ENCODE peak calls at places on chromosomes 1 and 21, in five cellular contexts. One of them, this sample, is unnamed.

GRCh38 chr1:226575436-226576390 is 27.1 kb downstream of the STUM start:
- DNase-seq in cardiac fibroblast: no peak
- DNase-seq in SK-N-SH: peak
- DNase-seq in left lung: no peak
- DNase-seq in heart right ventricle: peak
- DNase-seq in this sample: no peak

GRCh38 chr1:224245188-224245587 is 62.1 kb downstream of the DEGS1 start:
- DNase-seq in cardiac fibroblast: peak
- DNase-seq in SK-N-SH: peak
- DNase-seq in left lung: no peak
- DNase-seq in heart right ventricle: peak
- DNase-seq in this sample: peak

GRCh38 chr1:93738075-93738622 is 56.5 kb upstream of the BCAR3 start:
- DNase-seq in cardiac fibroblast: peak
- DNase-seq in SK-N-SH: no peak
- DNase-seq in left lung: no peak
- DNase-seq in heart right ventricle: no peak
- DNase-seq in this sample: peak

GRCh38 chr1:199821029-199821779 is 206.3 kb upstream of the NR5A2 start:
- DNase-seq in cardiac fibroblast: no peak
- DNase-seq in SK-N-SH: no peak
- DNase-seq in left lung: no peak
- DNase-seq in heart right ventricle: no peak
- DNase-seq in this sample: no peak

GRCh38 chr1:21763236-21763635 is 19.7 kb downstream of the USP48 start:
- DNase-seq in cardiac fibroblast: no peak
- DNase-seq in SK-N-SH: no peak
- DNase-seq in left lung: no peak
- DNase-seq in heart right ventricle: no peak
- DNase-seq in this sample: no peak

GRCh38 chr1:110207831-110208230 is 2.3 kb upstream of the KCNC4 start:
- DNase-seq in cardiac fibroblast: peak
- DNase-seq in SK-N-SH: peak
- DNase-seq in left lung: peak
- DNase-seq in heart right ventricle: peak
- DNase-seq in this sample: peak

GRCh38 chr1:17573518-17574041 is 34.1 kb downstream of the ARHGEF10L start:
- DNase-seq in cardiac fibroblast: no peak
- DNase-seq in SK-N-SH: no peak
- DNase-seq in left lung: no peak
- DNase-seq in heart right ventricle: no peak
- DNase-seq in this sample: no peak

GRCh38 chr1:154594811-154595210 is 13.2 kb downstream of the ADAR start:
- DNase-seq in cardiac fibroblast: no peak
- DNase-seq in SK-N-SH: no peak
- DNase-seq in left lung: no peak
- DNase-seq in heart right ventricle: no peak
- DNase-seq in this sample: no peak

GRCh38 chr21:39084979-39085729 is 98.1 kb downstream of the PSMG1 start:
- DNase-seq in cardiac fibroblast: no peak
- DNase-seq in SK-N-SH: no peak
- DNase-seq in left lung: no peak
- DNase-seq in heart right ventricle: no peak
- DNase-seq in this sample: no peak

GRCh38 chr1:76463838-76464237 is 389.3 kb downstream of the ST6GALNAC3 start:
- DNase-seq in cardiac fibroblast: no peak
- DNase-seq in SK-N-SH: no peak
- DNase-seq in left lung: no peak
- DNase-seq in heart right ventricle: no peak
- DNase-seq in this sample: no peak
- H3K4me3 ChIP-seq in cardiac fibroblast: no peak
- H3K4me3 ChIP-seq in SK-N-SH: no peak
- H3K4me3 ChIP-seq in left lung: no peak
- H3K4me3 ChIP-seq in heart right ventricle: no peak
- H3K4me3 ChIP-seq in this sample: no peak

GRCh38 chr21:44485254-44485793 is 30.0 kb downstream of the LRRC3 start:
- DNase-seq in cardiac fibroblast: peak
- DNase-seq in SK-N-SH: peak
- DNase-seq in left lung: no peak
- DNase-seq in heart right ventricle: no peak
- DNase-seq in this sample: peak
- H3K4me3 ChIP-seq in cardiac fibroblast: peak
- H3K4me3 ChIP-seq in SK-N-SH: peak
- H3K4me3 ChIP-seq in left lung: peak
- H3K4me3 ChIP-seq in heart right ventricle: peak
- H3K4me3 ChIP-seq in this sample: peak

GRCh38 chr1:16236091-16236494 is 890 bp downstream of the CPLANE2 start:
- DNase-seq in cardiac fibroblast: no peak
- DNase-seq in SK-N-SH: peak
- DNase-seq in left lung: no peak
- DNase-seq in heart right ventricle: no peak
- DNase-seq in this sample: peak

GRCh38 chr1:16235347-16235746 is 1.6 kb downstream of the CPLANE2 start:
- DNase-seq in cardiac fibroblast: no peak
- DNase-seq in SK-N-SH: no peak
- DNase-seq in left lung: no peak
- DNase-seq in heart right ventricle: no peak
- DNase-seq in this sample: no peak

GRCh38 chr1:16236495-16237342 is at the start of gene CPLANE2:
- DNase-seq in cardiac fibroblast: peak
- DNase-seq in SK-N-SH: peak
- DNase-seq in left lung: peak
- DNase-seq in heart right ventricle: peak
- DNase-seq in this sample: peak

GRCh38 chr1:16239972-16240491 is 3.0 kb upstream of the CPLANE2 start:
- DNase-seq in cardiac fibroblast: no peak
- DNase-seq in SK-N-SH: no peak
- DNase-seq in left lung: no peak
- DNase-seq in heart right ventricle: no peak
- DNase-seq in this sample: no peak

GRCh38 chr1:16237343-16237830 is 404 bp upstream of the CPLANE2 start:
- DNase-seq in cardiac fibroblast: no peak
- DNase-seq in SK-N-SH: no peak
- DNase-seq in left lung: no peak
- DNase-seq in heart right ventricle: no peak
- DNase-seq in this sample: peak
- H3K4me3 ChIP-seq in cardiac fibroblast: peak
- H3K4me3 ChIP-seq in SK-N-SH: peak
- H3K4me3 ChIP-seq in left lung: peak
- H3K4me3 ChIP-seq in heart right ventricle: peak
- H3K4me3 ChIP-seq in this sample: peak

GRCh38 chr1:2297246-2298011 is 69.3 kb downstream of the SKI start:
- DNase-seq in cardiac fibroblast: no peak
- DNase-seq in SK-N-SH: no peak
- DNase-seq in left lung: no peak
- DNase-seq in heart right ventricle: no peak
- DNase-seq in this sample: no peak

GRCh38 chr1:2300004-2300771 is 72.1 kb downstream of the SKI start:
- DNase-seq in cardiac fibroblast: no peak
- DNase-seq in SK-N-SH: no peak
- DNase-seq in left lung: no peak
- DNase-seq in heart right ventricle: no peak
- DNase-seq in this sample: no peak

GRCh38 chr1:2300851-2301606 is 72.9 kb downstream of the SKI start:
- DNase-seq in cardiac fibroblast: peak
- DNase-seq in SK-N-SH: no peak
- DNase-seq in left lung: peak
- DNase-seq in heart right ventricle: peak
- DNase-seq in this sample: no peak

GRCh38 chr1:2301607-2302291 is 73.6 kb downstream of the SKI start:
- DNase-seq in cardiac fibroblast: no peak
- DNase-seq in SK-N-SH: no peak
- DNase-seq in left lung: no peak
- DNase-seq in heart right ventricle: no peak
- DNase-seq in this sample: no peak

GRCh38 chr1:2298685-2299673 is 70.9 kb downstream of the SKI start:
- DNase-seq in cardiac fibroblast: no peak
- DNase-seq in SK-N-SH: peak
- DNase-seq in left lung: no peak
- DNase-seq in heart right ventricle: peak
- DNase-seq in this sample: no peak
- H3K4me3 ChIP-seq in cardiac fibroblast: no peak
- H3K4me3 ChIP-seq in SK-N-SH: no peak
- H3K4me3 ChIP-seq in left lung: no peak
- H3K4me3 ChIP-seq in heart right ventricle: peak
- H3K4me3 ChIP-seq in this sample: no peak

DNA sequence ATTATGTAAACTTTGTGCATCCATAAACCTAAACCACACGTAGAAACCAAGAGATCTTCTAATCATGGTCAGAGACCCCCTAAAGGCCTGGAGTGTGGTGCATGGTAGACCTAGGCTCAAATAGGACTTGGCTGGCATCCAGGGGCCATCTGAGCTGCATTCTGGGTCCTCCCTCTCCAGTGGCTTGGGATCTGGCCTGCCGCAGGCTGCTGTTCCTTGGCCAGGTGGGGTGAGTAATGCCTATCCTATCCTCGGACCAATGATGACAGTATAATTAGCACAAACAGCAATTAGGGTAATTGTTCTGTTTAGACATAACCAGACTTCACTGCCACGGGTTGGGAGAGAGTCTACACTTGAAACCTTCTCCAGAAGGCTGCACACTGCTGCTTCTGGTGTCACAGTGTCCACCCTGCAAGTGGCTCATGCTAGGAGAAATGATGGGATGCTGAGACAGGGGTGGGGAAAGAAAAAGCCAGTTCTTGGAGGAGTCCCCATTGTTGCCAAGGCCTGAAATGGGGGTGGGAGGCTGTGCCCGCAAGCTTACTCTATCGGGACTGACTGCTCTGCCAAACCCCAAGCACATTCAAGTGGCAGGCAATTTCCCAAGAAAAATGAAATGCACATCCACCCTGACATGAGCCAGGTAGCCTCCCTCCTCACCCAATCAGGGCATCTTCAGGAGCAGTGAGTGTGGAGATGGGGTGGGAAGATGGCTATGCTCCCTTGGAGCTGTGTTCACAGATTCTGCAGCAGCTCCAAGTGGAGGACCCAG is 12.5 kb upstream of the PKP1 start:
- DNase-seq in cardiac fibroblast: no peak
- DNase-seq in SK-N-SH: no peak
- DNase-seq in left lung: no peak
- DNase-seq in heart right ventricle: no peak
- DNase-seq in this sample: no peak
- H3K4me3 ChIP-seq in cardiac fibroblast: no peak
- H3K4me3 ChIP-seq in SK-N-SH: no peak
- H3K4me3 ChIP-seq in left lung: no peak
- H3K4me3 ChIP-seq in heart right ventricle: no peak
- H3K4me3 ChIP-seq in this sample: no peak

GRCh38 chr1:181483561-181484291 is 409 bp downstream of the CACNA1E start:
- DNase-seq in cardiac fibroblast: no peak
- DNase-seq in SK-N-SH: no peak
- DNase-seq in left lung: no peak
- DNase-seq in heart right ventricle: no peak
- DNase-seq in this sample: no peak

GRCh38 chr1:181483084-181483559 is at the start of gene CACNA1E:
- DNase-seq in cardiac fibroblast: no peak
- DNase-seq in SK-N-SH: no peak
- DNase-seq in left lung: no peak
- DNase-seq in heart right ventricle: no peak
- DNase-seq in this sample: no peak

GRCh38 chr1:181485276-181486097 is 2.2 kb downstream of the CACNA1E start:
- DNase-seq in cardiac fibroblast: no peak
- DNase-seq in SK-N-SH: peak
- DNase-seq in left lung: peak
- DNase-seq in heart right ventricle: peak
- DNase-seq in this sample: no peak

GRCh38 chr1:181488884-181489283 is 5.6 kb downstream of the CACNA1E start:
- DNase-seq in cardiac fibroblast: no peak
- DNase-seq in SK-N-SH: no peak
- DNase-seq in left lung: no peak
- DNase-seq in heart right ventricle: no peak
- DNase-seq in this sample: no peak

DNA sequence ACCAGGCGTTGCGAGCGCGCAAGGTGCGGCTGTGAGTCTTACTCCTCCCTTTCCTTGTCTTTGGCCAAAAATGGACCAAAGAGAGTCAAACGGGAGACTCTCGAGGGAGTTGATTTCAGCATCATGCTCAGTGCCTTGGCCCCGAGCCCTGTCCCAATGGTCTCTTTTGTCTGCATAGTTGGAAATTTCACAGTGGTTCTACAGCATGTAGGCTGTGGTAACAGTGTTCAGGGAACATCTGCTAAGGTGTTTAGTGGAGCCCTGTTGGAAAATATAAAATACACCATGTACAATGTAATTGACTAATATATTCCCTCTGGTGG is 2.7 kb downstream of the CACNA1E start:
- DNase-seq in cardiac fibroblast: no peak
- DNase-seq in SK-N-SH: no peak
- DNase-seq in left lung: no peak
- DNase-seq in heart right ventricle: peak
- DNase-seq in this sample: no peak
- H3K4me3 ChIP-seq in cardiac fibroblast: no peak
- H3K4me3 ChIP-seq in SK-N-SH: no peak
- H3K4me3 ChIP-seq in left lung: no peak
- H3K4me3 ChIP-seq in heart right ventricle: no peak
- H3K4me3 ChIP-seq in this sample: no peak

This sample was measured in AG10803.